ENCODE peak calls at places on chromosomes 2 and 18, in six cellular contexts. One of them, this sample, is unnamed.

GRCh38 chr2:134413430-134413829 is 159.6 kb downstream of the MGAT5 start:
- DNase-seq in AG04450: no peak
- DNase-seq in astrocyte of the spinal cord: no peak
- DNase-seq in heart right ventricle: no peak
- DNase-seq in left lung: no peak
- DNase-seq in HL-60: no peak
- DNase-seq in this sample: no peak

GRCh38 chr2:42711896-42712295 is 52.0 kb downstream of the OXER1 start:
- DNase-seq in heart right ventricle: no peak
- DNase-seq in AG04450: no peak
- DNase-seq in left lung: no peak
- DNase-seq in astrocyte of the spinal cord: no peak
- DNase-seq in HL-60: no peak
- DNase-seq in this sample: no peak

GRCh38 chr2:97747285-97747684 is 33.9 kb downstream of the ZAP70 start:
- DNase-seq in AG04450: no peak
- DNase-seq in astrocyte of the spinal cord: no peak
- DNase-seq in left lung: no peak
- DNase-seq in heart right ventricle: no peak
- DNase-seq in HL-60: no peak
- DNase-seq in this sample: no peak

GRCh38 chr2:10535703-10536102 is 87.6 kb upstream of the ODC1 start:
- DNase-seq in left lung: peak
- DNase-seq in AG04450: no peak
- DNase-seq in HL-60: no peak
- DNase-seq in astrocyte of the spinal cord: no peak
- DNase-seq in heart right ventricle: no peak
- DNase-seq in this sample: no peak

GRCh38 chr18:25896178-25896780 is 194.1 kb downstream of the SS18 start:
- DNase-seq in AG04450: peak
- DNase-seq in HL-60: peak
- DNase-seq in left lung: no peak
- DNase-seq in heart right ventricle: no peak
- DNase-seq in astrocyte of the spinal cord: peak
- DNase-seq in this sample: peak

GRCh38 chr2:10982931-10983701 is 71.4 kb downstream of the KCNF1 start:
- DNase-seq in AG04450: no peak
- DNase-seq in astrocyte of the spinal cord: no peak
- DNase-seq in left lung: no peak
- DNase-seq in HL-60: no peak
- DNase-seq in heart right ventricle: peak
- DNase-seq in this sample: no peak

GRCh38 chr2:26534098-26534864 is 56.4 kb upstream of the OTOF start:
- DNase-seq in astrocyte of the spinal cord: no peak
- DNase-seq in AG04450: no peak
- DNase-seq in left lung: no peak
- DNase-seq in heart right ventricle: no peak
- DNase-seq in HL-60: no peak
- DNase-seq in this sample: no peak

GRCh38 chr2:9770308-9771100 is 72.8 kb upstream of the TAF1B start:
- DNase-seq in HL-60: peak
- DNase-seq in left lung: peak
- DNase-seq in astrocyte of the spinal cord: peak
- DNase-seq in AG04450: peak
- DNase-seq in heart right ventricle: no peak
- DNase-seq in this sample: peak

GRCh38 chr2:135745545-135745944 is 3.9 kb downstream of the UBXN4 start:
- DNase-seq in left lung: no peak
- DNase-seq in AG04450: peak
- DNase-seq in HL-60: no peak
- DNase-seq in astrocyte of the spinal cord: peak
- DNase-seq in heart right ventricle: no peak
- DNase-seq in this sample: peak

GRCh38 chr2:237134831-237135230 is 49.1 kb downstream of the COPS8 start:
- DNase-seq in HL-60: no peak
- DNase-seq in left lung: no peak
- DNase-seq in heart right ventricle: no peak
- DNase-seq in astrocyte of the spinal cord: no peak
- DNase-seq in AG04450: no peak
- DNase-seq in this sample: no peak

GRCh38 chr2:86021396-86022378 is 84.0 kb downstream of the POLR1A start:
- DNase-seq in left lung: no peak
- DNase-seq in astrocyte of the spinal cord: no peak
- DNase-seq in AG04450: no peak
- DNase-seq in heart right ventricle: no peak
- DNase-seq in HL-60: no peak
- DNase-seq in this sample: no peak

GRCh38 chr2:45184606-45185005 is 175.4 kb upstream of the SIX2 start:
- DNase-seq in heart right ventricle: no peak
- DNase-seq in left lung: no peak
- DNase-seq in HL-60: no peak
- DNase-seq in AG04450: no peak
- DNase-seq in astrocyte of the spinal cord: peak
- DNase-seq in this sample: peak

GRCh38 chr18:10230072-10230471 is 224.4 kb upstream of the APCDD1 start:
- DNase-seq in HL-60: no peak
- DNase-seq in AG04450: peak
- DNase-seq in astrocyte of the spinal cord: peak
- DNase-seq in heart right ventricle: no peak
- DNase-seq in left lung: no peak
- DNase-seq in this sample: no peak

GRCh38 chr2:228245601-228246000 is 64.1 kb upstream of the SPHKAP start:
- DNase-seq in AG04450: no peak
- DNase-seq in left lung: no peak
- DNase-seq in HL-60: no peak
- DNase-seq in heart right ventricle: no peak
- DNase-seq in astrocyte of the spinal cord: no peak
- DNase-seq in this sample: no peak

GRCh38 chr2:23312996-23313606 is 71.9 kb upstream of the KLHL29 start:
- DNase-seq in heart right ventricle: no peak
- DNase-seq in left lung: no peak
- DNase-seq in astrocyte of the spinal cord: no peak
- DNase-seq in HL-60: no peak
- DNase-seq in AG04450: no peak
- DNase-seq in this sample: no peak

GRCh38 chr2:185833864-185834263 is 95.3 kb downstream of the FSIP2 start:
- DNase-seq in HL-60: no peak
- DNase-seq in left lung: no peak
- DNase-seq in astrocyte of the spinal cord: no peak
- DNase-seq in AG04450: no peak
- DNase-seq in heart right ventricle: no peak
- DNase-seq in this sample: no peak

GRCh38 chr2:29242621-29243375 is 127.6 kb downstream of the CLIP4 start:
- DNase-seq in left lung: no peak
- DNase-seq in HL-60: no peak
- DNase-seq in astrocyte of the spinal cord: no peak
- DNase-seq in AG04450: no peak
- DNase-seq in heart right ventricle: no peak
- DNase-seq in this sample: no peak

GRCh38 chr2:6493669-6494068 is 372.0 kb downstream of the CMPK2 start:
- DNase-seq in heart right ventricle: no peak
- DNase-seq in HL-60: no peak
- DNase-seq in AG04450: no peak
- DNase-seq in astrocyte of the spinal cord: no peak
- DNase-seq in left lung: no peak
- DNase-seq in this sample: no peak

GRCh38 chr2:61420986-61421546 is 49.8 kb downstream of the USP34 start:
- DNase-seq in HL-60: peak
- DNase-seq in astrocyte of the spinal cord: no peak
- DNase-seq in AG04450: no peak
- DNase-seq in left lung: no peak
- DNase-seq in heart right ventricle: no peak
- DNase-seq in this sample: no peak

GRCh38 chr18:41870817-41871216 is 84.2 kb upstream of the PIK3C3 start:
- DNase-seq in astrocyte of the spinal cord: no peak
- DNase-seq in left lung: no peak
- DNase-seq in AG04450: no peak
- DNase-seq in HL-60: no peak
- DNase-seq in heart right ventricle: no peak
- DNase-seq in this sample: no peak

GRCh38 chr2:195710407-195710806 is 53.4 kb downstream of the SLC39A10 start:
- DNase-seq in astrocyte of the spinal cord: peak
- DNase-seq in left lung: no peak
- DNase-seq in HL-60: no peak
- DNase-seq in AG04450: peak
- DNase-seq in heart right ventricle: no peak
- DNase-seq in this sample: peak

GRCh38 chr2:38037325-38037724 is 38.6 kb downstream of the CYP1B1 start:
- DNase-seq in AG04450: no peak
- DNase-seq in heart right ventricle: no peak
- DNase-seq in left lung: no peak
- DNase-seq in astrocyte of the spinal cord: no peak
- DNase-seq in HL-60: no peak
- DNase-seq in this sample: no peak

GRCh38 chr2:38039111-38039510 is 36.8 kb downstream of the CYP1B1 start:
- DNase-seq in left lung: no peak
- DNase-seq in heart right ventricle: no peak
- DNase-seq in astrocyte of the spinal cord: peak
- DNase-seq in HL-60: no peak
- DNase-seq in AG04450: no peak
- DNase-seq in this sample: no peak

GRCh38 chr2:38039511-38039910 is 36.4 kb downstream of the CYP1B1 start:
- DNase-seq in astrocyte of the spinal cord: no peak
- DNase-seq in left lung: no peak
- DNase-seq in HL-60: no peak
- DNase-seq in heart right ventricle: no peak
- DNase-seq in AG04450: no peak
- DNase-seq in this sample: no peak

GRCh38 chr2:38038682-38039081 is 37.3 kb downstream of the CYP1B1 start:
- DNase-seq in AG04450: no peak
- DNase-seq in heart right ventricle: no peak
- DNase-seq in left lung: no peak
- DNase-seq in astrocyte of the spinal cord: no peak
- DNase-seq in HL-60: no peak
- DNase-seq in this sample: no peak

DNA sequence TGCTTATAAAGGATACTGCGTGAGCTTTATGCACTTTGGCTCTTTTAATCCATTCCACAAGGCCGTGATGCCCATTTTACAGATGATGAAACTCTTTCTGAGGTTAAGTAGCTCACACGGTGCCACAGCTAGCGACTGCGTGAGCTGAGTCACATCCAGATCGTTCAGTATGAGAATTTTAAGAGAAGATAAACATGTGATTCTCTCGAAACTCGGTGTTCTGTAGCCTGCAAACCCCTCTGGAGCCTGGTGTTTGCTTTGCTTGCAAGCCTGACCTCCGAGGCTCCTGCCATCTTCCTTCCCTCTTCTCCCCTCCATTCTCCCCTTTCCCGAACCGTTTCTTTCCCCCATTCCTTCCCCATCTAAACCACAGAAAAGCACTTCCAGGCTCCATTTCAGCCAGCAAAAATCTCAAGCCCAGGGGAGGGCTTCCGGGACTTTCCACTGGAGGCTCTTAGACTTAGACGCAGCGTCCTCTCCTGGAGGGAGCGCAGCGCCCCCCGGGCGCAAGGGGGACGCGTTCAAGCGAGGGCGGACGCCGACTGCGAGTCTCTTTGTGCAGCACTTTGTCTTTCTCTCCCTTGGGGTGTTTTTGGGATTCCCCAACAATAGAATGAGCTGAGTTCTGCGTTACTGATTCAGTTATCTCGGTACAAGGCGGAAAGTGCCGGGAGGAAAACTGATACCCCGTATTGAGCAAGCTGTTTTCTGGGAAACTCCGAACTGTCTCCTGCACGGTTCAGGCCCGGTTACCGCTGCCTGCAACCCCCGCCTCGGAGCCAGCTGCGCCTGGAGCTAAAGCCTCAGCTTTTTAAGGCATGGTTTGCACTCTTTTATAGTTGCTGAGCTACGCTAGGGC is 38.0 kb downstream of the CYP1B1 start:
- DNase-seq in left lung: peak
- DNase-seq in HL-60: no peak
- DNase-seq in AG04450: no peak
- DNase-seq in heart right ventricle: peak
- DNase-seq in astrocyte of the spinal cord: peak
- DNase-seq in this sample: no peak
- TF ChIP-seq CTCF in left lung: no peak
- TF ChIP-seq CTCF in HL-60: no peak
- TF ChIP-seq CTCF in AG04450: peak
- TF ChIP-seq CTCF in heart right ventricle: peak
- TF ChIP-seq CTCF in astrocyte of the spinal cord: peak
- TF ChIP-seq CTCF in this sample: peak

GRCh38 chr2:111100087-111100764 is 20.5 kb upstream of the BCL2L11 start:
- DNase-seq in HL-60: no peak
- DNase-seq in astrocyte of the spinal cord: no peak
- DNase-seq in AG04450: no peak
- DNase-seq in left lung: no peak
- DNase-seq in heart right ventricle: no peak
- DNase-seq in this sample: no peak
- H3K4me3 ChIP-seq in HL-60: no peak
- H3K4me3 ChIP-seq in astrocyte of the spinal cord: no peak
- H3K4me3 ChIP-seq in AG04450: no peak
- H3K4me3 ChIP-seq in left lung: no peak
- H3K4me3 ChIP-seq in heart right ventricle: no peak
- H3K4me3 ChIP-seq in this sample: no peak

DNA sequence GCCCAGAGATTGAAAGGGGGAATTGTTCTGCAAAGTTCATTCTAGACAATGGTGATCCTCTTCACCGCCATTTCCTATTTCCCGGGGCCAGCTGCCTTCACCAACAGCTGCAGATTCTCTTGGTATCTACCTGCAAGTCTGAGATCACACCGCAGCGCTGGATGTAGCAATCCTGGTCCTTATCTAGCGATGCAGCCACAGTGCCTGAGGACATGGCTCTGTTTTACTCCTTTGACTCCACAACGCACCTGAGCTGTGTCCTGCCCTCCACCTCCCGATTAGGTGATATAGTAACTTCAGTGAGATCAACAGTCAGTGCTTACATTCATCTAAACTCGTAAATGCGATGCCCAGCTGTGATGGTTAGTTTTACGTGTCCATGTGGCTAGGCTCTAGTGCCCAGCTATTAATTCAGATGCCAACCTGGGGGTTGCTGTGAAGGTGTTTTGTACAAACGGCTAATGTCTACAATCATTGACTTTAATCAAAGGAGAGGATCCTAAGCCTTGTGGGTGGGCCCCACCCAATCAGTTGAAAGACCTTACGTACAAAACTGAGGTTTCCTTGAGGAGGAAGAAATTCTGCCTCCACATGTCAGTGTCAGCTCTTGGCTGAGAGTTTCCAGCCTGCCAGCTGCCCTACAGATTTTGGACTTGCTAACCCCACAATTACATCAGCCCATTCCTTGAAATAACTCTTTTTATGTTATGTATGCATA is 189.8 kb downstream of the SH3BP4 start:
- DNase-seq in astrocyte of the spinal cord: no peak
- DNase-seq in AG04450: no peak
- DNase-seq in heart right ventricle: no peak
- DNase-seq in HL-60: no peak
- DNase-seq in left lung: no peak
- DNase-seq in this sample: no peak
- TF ChIP-seq CTCF in astrocyte of the spinal cord: no peak
- TF ChIP-seq CTCF in AG04450: no peak
- TF ChIP-seq CTCF in heart right ventricle: no peak
- TF ChIP-seq CTCF in HL-60: no peak
- TF ChIP-seq CTCF in left lung: no peak
- TF ChIP-seq CTCF in this sample: no peak

DNA sequence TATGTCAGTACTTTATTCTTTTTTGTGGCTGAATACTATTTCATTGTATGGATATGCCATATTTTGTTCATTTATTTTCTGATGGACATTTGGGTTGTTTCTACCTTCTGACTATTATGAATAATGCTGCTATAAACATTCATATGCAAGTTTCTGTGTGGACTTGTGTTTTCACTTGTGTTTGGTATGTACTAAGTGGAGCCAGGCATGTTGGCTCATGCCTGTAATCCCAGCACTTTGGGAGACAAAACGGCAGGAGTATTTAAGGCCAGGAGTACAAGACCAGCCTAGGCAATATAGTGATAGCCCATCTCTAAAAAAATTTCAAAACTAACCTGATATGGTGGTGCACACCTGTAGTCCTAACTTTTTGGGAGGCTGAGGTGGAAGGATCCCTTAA is 23.3 kb downstream of the MARCHF7 start:
- DNase-seq in heart right ventricle: no peak
- DNase-seq in left lung: no peak
- DNase-seq in astrocyte of the spinal cord: no peak
- DNase-seq in AG04450: no peak
- DNase-seq in HL-60: no peak
- DNase-seq in this sample: no peak
- H3K4me3 ChIP-seq in heart right ventricle: no peak
- H3K4me3 ChIP-seq in left lung: no peak
- H3K4me3 ChIP-seq in astrocyte of the spinal cord: no peak
- H3K4me3 ChIP-seq in AG04450: no peak
- H3K4me3 ChIP-seq in HL-60: no peak
- H3K4me3 ChIP-seq in this sample: no peak

This sample was measured in astrocyte of the cerebellum.